ENCODE peak calls at places on chromosomes 16 and 17, in nine cellular contexts. J is WTC11, H is astrocyte of the spinal cord, F is glutamatergic neuron, X is right atrium auricular region, Y is stomach, B is AG04449, W is heart left ventricle, D is breast epithelium. L is an unnamed sample.

GRCh38 chr17:82497483-82498405 is 21.8 kb upstream of the FOXK2 start:
- DNase-seq in J (peak), H (peak), F (peak), X (no peak), Y (no peak), B (no peak), W (no peak), D (no peak), L (no peak)

GRCh38 chr17:57666198-57666870 is 78.8 kb downstream of the CCDC182 start:
- DNase-seq in J (no peak), H (no peak), F (no peak), X (no peak), Y (no peak), B (no peak), W (peak), D (no peak), L (no peak)

GRCh38 chr17:4643676-4644075 is 2.2 kb upstream of the ALOX15 start:
- DNase-seq in J (no peak), H (no peak), F (no peak), X (no peak), Y (no peak), B (no peak), W (no peak), D (no peak), L (no peak)

GRCh38 chr16:83205896-83206295 is 579.1 kb downstream of the CDH13 start:
- DNase-seq in J (no peak), H (peak), F (no peak), X (no peak), Y (no peak), B (no peak), W (no peak), D (no peak), L (no peak)

GRCh38 chr16:67396159-67396774 is 3.0 kb upstream of the TPPP3 start:
- DNase-seq in J (peak), H (peak), F (peak), X (peak), Y (peak), B (peak), W (peak), D (peak), L (no peak)

GRCh38 chr17:37067555-37068111 is 118.9 kb downstream of the AATF start:
- DNase-seq in J (no peak), H (peak), F (no peak), X (peak), Y (peak), B (peak), W (no peak), D (peak), L (no peak)

GRCh38 chr17:82338858-82339633 is 5.5 kb upstream of the SECTM1 start:
- DNase-seq in J (peak), H (peak), F (no peak), X (peak), Y (peak), B (no peak), W (no peak), D (peak), L (no peak)

GRCh38 chr17:42852351-42852750 is 1.4 kb downstream of the AOC3 start:
- DNase-seq in J (no peak), H (no peak), F (no peak), X (no peak), Y (no peak), B (no peak), W (no peak), D (no peak), L (no peak)

GRCh38 chr17:48630009-48630924 is 4.1 kb upstream of the HOXB9 start:
- DNase-seq in J (no peak), H (no peak), F (no peak), X (no peak), Y (no peak), B (no peak), W (no peak), D (no peak), L (no peak)

GRCh38 chr17:75412455-75413317 is 7.2 kb upstream of the GRB2 start:
- DNase-seq in J (peak), H (peak), F (peak), X (peak), Y (peak), B (no peak), W (peak), D (peak), L (peak)

GRCh38 chr17:50080827-50081226 is 14.3 kb upstream of the PDK2 start:
- DNase-seq in J (no peak), H (no peak), F (no peak), X (no peak), Y (peak), B (no peak), W (peak), D (no peak), L (no peak)

GRCh38 chr17:42190491-42191180 is 3.7 kb downstream of the GHDC start:
- DNase-seq in J (no peak), H (no peak), F (no peak), X (no peak), Y (no peak), B (no peak), W (no peak), D (no peak), L (no peak)

GRCh38 chr16:23119570-23119969 is 29.7 kb downstream of the USP31 start:
- DNase-seq in J (no peak), H (peak), F (no peak), X (no peak), Y (no peak), B (no peak), W (no peak), D (no peak), L (no peak)

GRCh38 chr16:29986231-29986630 is 9.2 kb downstream of the HIRIP3 start:
- DNase-seq in J (no peak), H (no peak), F (no peak), X (no peak), Y (no peak), B (no peak), W (no peak), D (no peak), L (no peak)

GRCh38 chr16:50067290-50067853 is 1.6 kb downstream of the HEATR3 start:
- DNase-seq in J (no peak), H (peak), F (peak), X (no peak), Y (no peak), B (no peak), W (peak), D (no peak), L (no peak)

GRCh38 chr16:50068550-50068949 is 2.8 kb downstream of the HEATR3 start:
- DNase-seq in J (no peak), H (peak), F (no peak), X (no peak), Y (no peak), B (peak), W (no peak), D (no peak), L (no peak)

GRCh38 chr16:50069060-50069459 is 3.3 kb downstream of the HEATR3 start:
- DNase-seq in J (no peak), H (no peak), F (no peak), X (no peak), Y (no peak), B (no peak), W (no peak), D (no peak), L (no peak)

GRCh38 chr16:50072730-50073129 is 7.0 kb downstream of the HEATR3 start:
- DNase-seq in J (no peak), H (no peak), F (no peak), X (no peak), Y (no peak), B (no peak), W (no peak), D (no peak), L (no peak)

GRCh38 chr16:50071075-50071671 is 5.4 kb downstream of the HEATR3 start:
- DNase-seq in J (no peak), H (no peak), F (no peak), X (no peak), Y (no peak), B (no peak), W (no peak), D (no peak), L (no peak)
- TF ChIP-seq CTCF in J (no peak), H (no peak), F (no peak), X (no peak), Y (no peak), B (no peak), W (no peak), D (no peak), L (no peak)

DNA sequence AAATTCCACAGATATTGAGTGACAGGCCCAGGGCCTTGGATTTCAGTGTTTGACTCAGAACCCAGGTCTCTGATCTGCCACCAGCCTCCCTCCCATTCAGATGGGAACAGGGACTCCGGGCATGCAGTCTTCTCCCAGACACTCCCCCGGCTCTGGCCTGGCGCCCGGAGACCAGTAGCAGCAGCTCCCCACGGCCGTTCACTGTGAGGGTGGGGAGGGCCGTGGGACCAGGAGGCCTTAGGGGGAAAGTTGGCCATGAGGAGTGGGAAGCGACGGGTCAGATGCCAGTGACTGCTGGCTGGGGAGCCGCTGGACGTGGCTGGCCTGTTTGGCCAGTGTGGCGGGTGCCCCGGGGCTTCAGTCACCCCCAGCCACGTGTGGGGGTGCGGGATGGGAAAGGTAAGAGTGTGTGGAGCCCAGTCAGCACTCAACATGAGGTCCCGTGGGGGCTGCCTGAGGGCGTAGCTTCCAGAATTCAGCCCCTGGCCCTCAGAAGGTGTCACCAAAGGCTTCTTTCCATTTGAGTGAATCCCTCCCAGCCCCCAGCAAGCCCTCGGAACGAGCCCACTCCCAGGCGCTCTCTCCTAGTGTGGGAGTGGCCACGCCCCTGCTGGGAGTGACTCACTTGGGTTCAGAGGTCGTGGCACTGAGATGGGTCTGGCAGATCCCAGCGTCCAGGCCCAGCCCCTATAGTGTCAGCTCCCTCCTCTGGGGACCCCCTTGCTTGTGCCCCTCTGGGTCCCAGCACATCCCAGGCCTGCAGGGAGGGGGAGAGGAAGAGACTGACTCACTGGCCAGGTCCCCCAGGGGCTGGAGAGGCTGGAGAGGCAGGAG is 309.4 kb downstream of the SEC14L1 start:
- DNase-seq in J (peak), H (peak), F (peak), X (no peak), Y (peak), B (no peak), W (peak), D (no peak), L (no peak)
- TF ChIP-seq CTCF in J (no peak), H (no peak), F (no peak), X (no peak), Y (no peak), B (no peak), W (no peak), D (no peak), L (no peak)

DNA sequence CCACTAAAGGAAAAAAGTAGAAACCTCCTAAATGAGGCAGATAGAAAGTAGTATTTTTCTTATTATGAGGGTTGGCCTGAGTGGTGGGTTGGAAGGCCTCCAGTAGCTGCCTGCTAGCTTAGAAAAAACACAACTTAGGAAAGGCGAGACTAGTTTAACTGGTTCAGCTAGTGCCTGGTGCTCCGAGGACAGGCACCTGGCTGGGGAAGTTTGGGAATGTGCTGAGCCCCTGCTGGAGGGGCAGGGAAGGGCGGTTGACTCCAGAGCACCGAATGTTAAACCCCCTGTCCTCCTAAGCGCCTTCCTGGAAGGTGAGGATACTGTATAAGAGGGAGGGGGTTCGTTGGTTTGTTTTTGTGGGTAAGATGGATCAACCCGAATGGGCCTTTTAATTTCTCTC is 19.9 kb downstream of the LDHD start:
- DNase-seq in J (peak), H (peak), F (no peak), X (no peak), Y (peak), B (no peak), W (no peak), D (peak), L (no peak)
- TF ChIP-seq CTCF in J (no peak), H (peak), F (peak), X (no peak), Y (peak), B (peak), W (no peak), D (peak), L (no peak)

DNA sequence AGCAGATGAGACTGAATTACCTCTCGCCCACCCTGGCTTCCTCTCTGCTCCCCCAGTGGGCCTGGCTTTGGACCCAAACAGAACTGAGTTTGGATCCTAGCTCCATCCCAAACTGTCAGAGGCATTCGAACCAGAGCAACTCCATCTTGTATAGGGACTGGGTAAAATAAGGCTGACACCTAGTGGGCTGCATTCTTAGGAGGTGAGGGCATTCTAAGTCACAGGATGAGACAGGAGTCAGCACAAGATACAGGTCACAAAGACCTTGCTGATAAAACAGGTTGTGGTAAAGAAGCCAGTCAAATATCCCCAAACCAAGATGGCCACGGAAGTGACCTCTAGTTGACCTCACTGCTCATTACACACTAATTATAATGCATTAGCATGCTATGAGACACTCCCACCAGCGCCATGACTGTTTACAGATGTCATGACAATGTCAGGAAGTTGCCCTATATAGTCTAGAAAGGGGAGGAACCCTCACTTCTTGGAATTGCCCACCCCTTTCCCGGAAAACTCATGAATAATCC is 44.4 kb downstream of the LYRM1 start:
- DNase-seq in J (no peak), H (peak), F (no peak), X (no peak), Y (no peak), B (no peak), W (no peak), D (no peak), L (no peak)
- TF ChIP-seq CTCF in J (no peak), H (peak), F (no peak), X (peak), Y (peak), B (no peak), W (no peak), D (no peak), L (no peak)

GRCh38 chr17:10295728-10296343 is 77.0 kb downstream of the MYH13 start:
- DNase-seq in J (peak), H (peak), F (peak), X (no peak), Y (no peak), B (no peak), W (peak), D (no peak), L (peak)
- TF ChIP-seq CTCF in J (peak), H (peak), F (peak), X (peak), Y (peak), B (peak), W (peak), D (peak), L (no peak)